ENCODE peak calls at places on chromosomes 13 and 19, in six cellular contexts. Y, R, L, X, O and N are unnamed samples.

GRCh38 chr13:97211986-97212385 is 10.1 kb upstream of the MBNL2 start:
- DNase-seq in O (no peak), L (no peak), X (no peak), R (no peak), Y (no peak), N (no peak)

GRCh38 chr19:29743681-29744080 is 28.6 kb upstream of the C19orf12 start:
- DNase-seq in X (no peak), R (no peak), Y (no peak), L (no peak), O (no peak), N (no peak)

GRCh38 chr19:35673121-35673804 is 6.9 kb downstream of the UPK1A start:
- DNase-seq in L (peak; percentile 24), R (peak; percentile 15), X (peak; percentile 52), O (no peak), Y (peak; percentile 99), N (no peak)

GRCh38 chr13:99215466-99215865 is 14.8 kb downstream of the UBAC2 start:
- DNase-seq in R (peak; percentile 27), X (no peak), L (no peak), Y (no peak), O (no peak), N (no peak)

GRCh38 chr13:39051157-39051556 is 12.9 kb downstream of the NHLRC3 start:
- DNase-seq in R (peak; percentile 57), X (peak; percentile 15), O (no peak), Y (no peak), L (peak; percentile 13), N (peak; percentile 58)

GRCh38 chr13:77786888-77787287 is 89.4 kb downstream of the SLAIN1 start:
- DNase-seq in O (no peak), L (no peak), R (no peak), Y (no peak), X (no peak), N (no peak)

GRCh38 chr19:57302727-57303401 is 17.4 kb upstream of the ZNF543 start:
- DNase-seq in O (no peak), X (no peak), L (no peak), Y (no peak), R (no peak), N (no peak)

GRCh38 chr13:39682310-39682709 is 26.8 kb downstream of the COG6 start:
- DNase-seq in O (no peak), X (no peak), Y (no peak), L (no peak), R (no peak), N (no peak)

GRCh38 chr13:28138756-28139470 is 568 bp downstream of the PAN3 start:
- DNase-seq in L (peak; percentile 75), R (peak; percentile 87), X (peak; percentile 92), Y (peak; percentile 42), O (peak; percentile 80), N (peak; percentile 98)

GRCh38 chr13:52706074-52706473 is 33.5 kb downstream of the CNMD start:
- DNase-seq in O (no peak), X (no peak), L (no peak), R (no peak), Y (no peak), N (no peak)

GRCh38 chr19:31356587-31357314 is 7.5 kb upstream of the TSHZ3 start:
- DNase-seq in Y (no peak), O (no peak), X (peak; percentile 52), R (no peak), L (no peak), N (peak; percentile 44)

GRCh38 chr13:34162545-34162936 is 344.6 kb downstream of the RFC3 start:
- DNase-seq in Y (no peak), R (no peak), L (no peak), O (no peak), X (no peak), N (no peak)

GRCh38 chr13:43776680-43777079 is 10.1 kb downstream of the ENOX1 start:
- DNase-seq in X (no peak), L (no peak), R (no peak), O (no peak), Y (no peak), N (no peak)

GRCh38 chr13:30140973-30141372 is 166.4 kb downstream of the KATNAL1 start:
- DNase-seq in X (no peak), L (no peak), O (no peak), R (no peak), Y (no peak), N (no peak)

GRCh38 chr19:48466571-48467325 is 2.4 kb upstream of the CYTH2 start:
- DNase-seq in X (no peak), R (no peak), Y (no peak), O (no peak), L (no peak), N (no peak)

GRCh38 chr13:66774046-66774445 is 456.1 kb downstream of the PCDH9 start:
- DNase-seq in O (no peak), L (no peak), R (no peak), Y (no peak), X (no peak), N (no peak)

GRCh38 chr19:31613683-31614219 is 264.5 kb upstream of the TSHZ3 start:
- DNase-seq in O (no peak), Y (no peak), L (no peak), X (no peak), R (no peak), N (no peak)

GRCh38 chr19:17718988-17719711 is at the start of gene MAP1S:
- DNase-seq in X (peak; percentile 78), R (peak; percentile 46), Y (peak; percentile 54), L (peak; percentile 45), O (no peak), N (peak; percentile 76)

GRCh38 chr13:21671793-21672680 is 1.2 kb downstream of the FGF9 start:
- DNase-seq in Y (no peak), X (no peak), O (no peak), L (no peak), R (no peak), N (no peak)

GRCh38 chr13:21672811-21673591 is 2.1 kb downstream of the FGF9 start:
- DNase-seq in L (no peak), X (no peak), R (no peak), O (no peak), Y (no peak), N (no peak)

GRCh38 chr13:21670883-21671792 is at the start of gene FGF9:
- DNase-seq in O (peak; percentile 7), R (peak; percentile 54), X (peak; percentile 73), L (peak; percentile 31), Y (peak; percentile 47), N (peak; percentile 84)

GRCh38 chr13:21670006-21670882 is 629 bp upstream of the FGF9 start:
- DNase-seq in X (peak; percentile 65), O (no peak), R (peak; percentile 54), L (no peak), Y (peak; percentile 21), N (peak; percentile 69)

GRCh38 chr13:21668665-21669599 is 1.9 kb upstream of the FGF9 start:
- DNase-seq in Y (no peak), O (no peak), L (no peak), X (no peak), R (no peak), N (no peak)
- TF ChIP-seq MYC in Y (no peak), O (no peak), L (no peak), X (no peak), R (no peak), N (no peak)

DNA sequence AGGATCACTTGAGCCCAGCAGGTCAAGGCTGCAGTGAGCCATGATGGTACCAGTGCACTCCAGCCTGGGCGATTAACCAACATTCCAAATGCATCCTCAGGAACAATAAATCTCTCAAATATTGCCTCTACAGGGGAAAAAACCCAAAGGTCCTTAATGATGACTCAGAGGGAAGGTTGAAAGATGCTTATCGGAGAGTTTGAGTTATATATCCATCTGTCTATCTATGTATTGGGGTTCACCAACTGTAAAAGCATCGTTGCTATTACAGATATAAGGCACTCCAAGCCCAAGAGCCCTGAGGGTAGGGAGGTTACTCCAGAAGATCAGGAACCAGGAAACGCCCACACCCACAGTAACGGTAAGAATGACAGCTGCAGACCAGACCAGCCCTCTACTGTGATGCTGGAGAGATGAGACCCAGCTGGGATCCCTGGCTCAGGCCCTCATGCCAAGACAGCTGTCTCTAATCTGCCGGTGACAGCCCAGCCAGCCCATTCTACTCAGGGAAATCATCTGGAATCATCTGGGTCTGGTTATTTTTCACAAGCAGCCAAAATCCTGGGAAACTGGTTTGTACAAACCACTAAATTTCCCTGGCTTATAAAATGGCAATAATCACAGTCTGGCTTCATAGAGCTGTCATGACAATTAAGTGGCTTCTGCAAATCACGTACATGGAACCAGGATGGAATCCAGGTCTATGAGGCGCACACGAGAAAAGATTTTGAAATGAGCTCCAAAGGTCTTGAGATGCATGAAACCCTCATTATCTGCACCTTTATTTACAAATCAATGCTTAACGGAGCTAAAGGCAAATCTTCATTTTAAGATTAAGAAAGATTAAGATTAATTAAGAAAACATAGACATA is 23.8 kb downstream of the TEX101 start:
- DNase-seq in O (no peak), L (no peak), Y (peak; percentile 36), R (no peak), X (no peak), N (peak; percentile 36)
- H3K4me3 ChIP-seq in O (no peak overlapping the region), L (no peak overlapping the region), Y (peak overlapping the region; percentile 12), R (no peak overlapping the region), X (no peak overlapping the region), N (no peak overlapping the region)

DNA sequence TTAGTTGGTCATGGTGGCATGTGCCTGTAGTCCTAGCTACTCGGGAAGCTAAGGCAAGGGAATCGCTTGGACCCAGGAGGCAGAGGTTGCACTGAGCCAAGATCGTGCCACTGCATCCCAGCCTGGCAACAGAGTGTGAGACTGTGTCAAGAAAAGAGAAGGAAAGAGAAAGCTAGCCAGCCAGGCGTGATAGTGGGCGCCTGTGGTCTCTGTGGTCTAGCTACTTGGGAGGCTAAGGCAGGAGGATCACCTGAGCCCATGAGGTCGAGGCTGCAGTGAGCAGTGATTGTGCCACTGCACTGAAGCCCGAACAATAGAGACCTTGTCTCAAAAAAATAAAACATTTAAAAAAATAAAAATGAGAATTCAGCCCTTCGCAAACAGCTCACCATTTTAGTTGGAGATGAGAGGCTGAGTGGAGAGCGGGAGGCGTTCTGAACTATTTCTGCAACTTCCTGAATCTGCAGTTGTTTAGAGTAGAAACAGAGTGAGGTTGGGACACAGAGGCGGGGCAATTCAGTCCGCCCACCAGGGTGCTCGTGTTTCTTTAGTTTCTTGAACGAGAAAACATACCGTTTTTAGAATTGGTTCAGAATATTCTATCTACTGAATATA is 33.2 kb downstream of the TIMM13 start:
- DNase-seq in X (no peak), O (peak; percentile 38), R (no peak), Y (no peak), L (peak; percentile 53), N (peak; percentile 82)
- TF ChIP-seq MYC in X (no peak), O (no peak), R (no peak), Y (no peak), L (no peak), N (no peak)

GRCh38 chr19:39083983-39084731 is at the start of gene ACP7:
- DNase-seq in R (no peak), Y (no peak), L (no peak), O (no peak), X (no peak), N (no peak)
- H3K4me3 ChIP-seq in R (peak within 1 kb of the TSS; percentile 24), Y (peak within 1 kb of the TSS; percentile 17), L (no peak within 1 kb of the TSS), O (no peak within 1 kb of the TSS), X (no peak within 1 kb of the TSS), N (no peak within 1 kb of the TSS)

DNA sequence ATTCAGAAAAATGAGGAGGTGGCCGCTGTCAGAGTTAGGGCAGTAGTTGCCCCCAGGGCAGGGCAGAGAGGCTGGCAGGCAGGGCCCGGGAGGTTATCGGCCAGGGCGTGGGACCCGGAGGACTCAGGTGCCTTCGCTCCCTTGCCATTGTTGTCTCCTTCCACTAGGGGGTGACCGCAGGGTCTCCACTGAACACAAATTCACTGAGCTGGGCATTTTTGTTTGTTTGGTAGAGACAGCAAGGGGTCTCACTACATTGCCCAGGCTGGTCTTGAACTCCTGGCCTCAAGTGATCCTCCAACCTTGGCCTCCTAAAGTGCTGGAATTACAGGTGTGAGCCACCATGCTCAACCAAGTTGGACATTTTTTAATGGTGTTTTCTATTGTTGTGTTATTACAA is 25.1 kb downstream of the CARS2 start:
- DNase-seq in Y (peak; percentile 43), L (peak; percentile 41), R (peak; percentile 20), X (peak; percentile 30), O (no peak), N (peak; percentile 40)
- TF ChIP-seq MYC in Y (no peak), L (no peak), R (no peak), X (no peak), O (no peak), N (no peak)

GRCh38 chr19:34176581-34176980 is 4.3 kb downstream of the LSM14A start:
- DNase-seq in L (no peak), R (no peak), O (no peak), X (no peak), Y (no peak), N (no peak)
- H3K4me3 ChIP-seq in L (no peak overlapping the region), R (peak overlapping the region; percentile 22), O (peak overlapping the region; percentile 42), X (no peak overlapping the region), Y (no peak overlapping the region), N (peak overlapping the region; percentile 92)